ENCODE peak calls at places on chromosomes 16 and 17, in six cellular contexts. U, G, V, N, D and I are unnamed samples.
A peak's percentile ranks its signal among the peaks of the same experiment; 100 is the strongest.

GRCh38 chr17:13561606-13562270 is 40.0 kb downstream of the HS3ST3A1 start:
- DNase-seq in V (no peak), U (no peak), G (no peak), D (peak; percentile 41), N (no peak), I (no peak)

GRCh38 chr16:48905632-48906031 is 295.7 kb upstream of the N4BP1 start:
- DNase-seq in U (no peak), V (no peak), G (no peak), D (no peak), N (no peak), I (no peak)

GRCh38 chr17:32854834-32855389 is 22.0 kb downstream of the MYO1D start:
- DNase-seq in D (no peak), U (no peak), G (no peak), V (no peak), N (no peak), I (no peak)

GRCh38 chr17:79991924-79992656 is 43.6 kb downstream of the TBC1D16 start:
- DNase-seq in V (no peak), D (no peak), G (no peak), U (no peak), N (peak; percentile 50), I (no peak)

GRCh38 chr16:84138824-84139627 is 6.0 kb downstream of the HSDL1 start:
- DNase-seq in N (peak; percentile 37), D (no peak), V (no peak), G (peak; percentile 70), U (no peak), I (no peak)

GRCh38 chr16:79272141-79272577 is 328.4 kb downstream of the MAF start:
- DNase-seq in G (no peak), V (no peak), U (no peak), D (no peak), N (no peak), I (no peak)

GRCh38 chr17:38604479-38605229 is 1.1 kb downstream of the SRCIN1 start:
- DNase-seq in N (no peak), D (no peak), G (no peak), V (no peak), U (no peak), I (no peak)

GRCh38 chr17:35254107-35254802 is 11.4 kb downstream of the SLFN5 start:
- DNase-seq in U (no peak), G (peak; percentile 93), D (peak; percentile 19), V (peak; percentile 92), N (peak; percentile 54), I (no peak)

GRCh38 chr17:75909051-75909811 is 4.5 kb upstream of the MRPL38 start:
- DNase-seq in U (no peak), D (no peak), V (peak; percentile 38), N (peak; percentile 53), G (no peak), I (no peak)

GRCh38 chr17:1904273-1905052 is 74.7 kb downstream of the RPA1 start:
- DNase-seq in U (peak; percentile 27), D (no peak), V (no peak), G (no peak), N (no peak), I (no peak)

GRCh38 chr16:23071202-23072083 is 77.8 kb downstream of the USP31 start:
- DNase-seq in G (no peak), U (no peak), D (no peak), N (no peak), V (no peak), I (no peak)

GRCh38 chr17:6365187-6365943 is 69.6 kb downstream of the AIPL1 start:
- DNase-seq in D (peak; percentile 16), V (no peak), N (no peak), G (no peak), U (no peak), I (no peak)

DNA sequence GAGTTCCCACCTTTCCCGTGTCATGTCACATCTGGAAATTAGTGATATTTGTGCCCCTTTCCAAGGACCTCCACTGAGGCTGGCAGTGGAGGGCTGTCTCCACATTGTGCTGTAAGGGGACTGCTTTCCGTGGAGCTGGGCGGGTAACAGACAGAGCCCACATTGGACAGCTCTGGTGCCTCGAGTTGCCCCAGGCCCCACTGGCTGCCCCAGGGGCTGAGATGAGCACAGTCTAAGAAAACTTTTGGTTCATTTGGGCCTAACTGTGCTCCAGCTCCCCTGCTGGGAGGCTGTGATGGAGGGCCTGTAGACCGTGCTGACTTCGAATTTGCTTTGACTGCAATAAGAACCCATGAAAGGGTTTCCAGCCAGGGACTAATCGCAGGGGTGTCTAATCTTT is 38.0 kb downstream of the ARSG start:
- DNase-seq in V (no peak), N (no peak), U (no peak), D (no peak), G (no peak), I (no peak)
- TF ChIP-seq POLR2A in V (no peak), N (no peak), U (no peak), D (no peak), G (no peak), I (no peak)

GRCh38 chr17:15977894-15978293 is 21.6 kb downstream of the ZSWIM7 start:
- DNase-seq in U (no peak), N (no peak), D (no peak), V (no peak), G (no peak), I (no peak)

GRCh38 chr17:15981646-15982580 is 17.6 kb downstream of the ZSWIM7 start:
- DNase-seq in D (no peak), U (no peak), G (no peak), V (no peak), N (no peak), I (no peak)

GRCh38 chr17:15978606-15979005 is 20.9 kb downstream of the ZSWIM7 start:
- DNase-seq in N (no peak), D (no peak), V (no peak), U (no peak), G (no peak), I (no peak)

GRCh38 chr17:15981208-15981607 is 18.3 kb downstream of the ZSWIM7 start:
- DNase-seq in V (no peak), G (no peak), D (no peak), N (no peak), U (peak; percentile 25), I (no peak)
- TF ChIP-seq POLR2A in V (no peak), G (no peak), D (no peak), N (no peak), U (no peak), I (no peak)

GRCh38 chr17:78747479-78747878 is 34.6 kb downstream of the CYTH1 start:
- DNase-seq in D (no peak), V (no peak), U (no peak), G (no peak), N (no peak), I (no peak)

GRCh38 chr17:78746949-78747269 is 35.2 kb downstream of the CYTH1 start:
- DNase-seq in N (no peak), V (no peak), G (no peak), U (no peak), D (no peak), I (no peak)

GRCh38 chr17:78748730-78749317 is 33.2 kb downstream of the CYTH1 start:
- DNase-seq in G (peak; percentile 58), V (peak; percentile 72), U (no peak), N (peak; percentile 62), D (peak; percentile 26), I (peak; percentile 32)

GRCh38 chr17:78746263-78746948 is 35.7 kb downstream of the CYTH1 start:
- DNase-seq in V (no peak), D (no peak), U (no peak), N (no peak), G (peak; percentile 54), I (no peak)

GRCh38 chr17:78748048-78748729 is 33.9 kb downstream of the CYTH1 start:
- DNase-seq in D (no peak), V (peak; percentile 68), U (no peak), N (no peak), G (no peak), I (no peak)
- TF ChIP-seq POLR2A in D (no peak), V (no peak), U (no peak), N (no peak), G (no peak), I (no peak)

GRCh38 chr16:86712158-86713009 is 134.0 kb downstream of the FOXL1 start:
- DNase-seq in U (no peak), G (no peak), D (no peak), N (no peak), V (no peak), I (no peak)
- TF ChIP-seq POLR2A in U (no peak), G (no peak), D (no peak), N (no peak), V (no peak), I (no peak)

DNA sequence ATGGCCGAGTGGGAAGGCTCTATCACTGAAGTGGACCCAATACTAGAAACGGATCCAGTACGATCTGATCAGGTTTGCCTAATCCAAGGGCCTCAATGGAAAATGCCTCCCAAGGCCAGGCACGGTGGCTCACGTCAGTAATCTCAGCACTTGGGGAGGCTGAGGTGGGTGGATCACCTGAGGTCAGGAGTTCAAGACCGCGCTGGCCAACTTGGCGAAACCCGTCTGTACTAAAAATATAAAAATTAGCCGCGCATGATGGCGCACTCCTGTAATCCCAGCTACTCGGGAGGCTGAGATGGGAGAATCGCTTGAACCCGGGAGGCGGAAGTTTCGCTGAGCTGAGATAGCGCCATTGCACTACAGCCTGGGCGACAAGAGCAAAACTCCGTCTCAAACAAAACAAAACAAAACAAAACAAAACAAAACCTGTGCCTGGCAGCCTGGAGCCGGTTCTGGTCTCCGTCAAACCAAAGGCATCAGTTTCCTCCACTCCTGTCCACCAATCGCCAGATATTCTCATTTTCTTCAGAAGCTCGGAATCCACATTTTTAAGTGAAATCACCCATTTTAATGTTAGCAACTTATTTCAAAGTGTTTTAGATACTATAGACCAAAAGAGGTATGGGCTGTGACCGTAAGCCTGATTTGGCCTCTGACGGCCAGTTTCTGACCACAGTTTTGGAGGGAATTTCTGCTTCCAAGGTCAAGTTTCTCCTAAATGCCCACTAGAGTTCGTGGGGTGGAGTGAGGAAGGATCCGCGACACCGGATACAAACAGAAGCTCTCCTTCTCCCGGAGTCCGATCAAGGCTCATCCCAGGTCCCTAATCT is 664 bp downstream of the NQO1 start:
- DNase-seq in V (no peak), D (no peak), U (no peak), G (no peak), N (peak; percentile 25), I (no peak)
- TF ChIP-seq POLR2A in V (no peak), D (no peak), U (no peak), G (no peak), N (no peak), I (no peak)

DNA sequence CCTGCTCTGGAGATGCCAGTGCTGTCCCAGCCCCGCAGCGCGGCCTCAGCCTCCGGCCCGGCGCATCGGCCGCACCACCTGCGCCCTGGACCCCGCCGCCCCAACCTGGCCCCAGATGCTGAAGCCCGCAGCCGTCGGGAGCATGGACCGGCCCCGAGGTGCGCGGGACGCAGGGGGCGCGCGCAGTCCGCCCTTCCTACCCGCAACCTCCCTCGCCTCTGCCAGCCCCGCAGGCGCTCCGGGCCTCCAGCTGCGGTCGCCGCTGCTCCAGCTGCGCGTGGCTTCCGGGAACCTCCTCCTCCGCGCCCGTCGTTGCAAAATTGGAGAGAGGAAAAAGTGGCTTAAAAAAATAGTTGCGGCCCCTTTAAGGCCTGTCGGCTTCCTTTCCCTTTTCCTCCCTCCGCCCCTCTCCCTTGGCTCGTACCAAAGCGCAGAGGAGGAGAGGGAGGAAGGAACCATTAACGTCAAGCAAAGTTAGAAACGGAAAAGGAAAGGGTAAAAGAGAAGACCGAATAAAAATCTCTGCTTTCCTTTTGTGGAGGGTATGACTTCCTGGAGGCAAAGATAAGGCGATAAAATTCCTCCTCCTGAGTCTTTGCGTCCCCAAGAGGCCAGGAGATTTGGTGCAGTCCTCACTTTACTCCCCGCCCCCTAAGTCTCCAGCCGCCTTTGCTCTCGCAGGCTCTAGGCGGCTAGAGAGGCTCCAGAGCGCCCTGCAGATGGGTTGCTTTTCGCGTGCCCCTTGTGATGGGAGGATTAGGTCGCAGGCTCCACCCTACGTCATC is at the start of gene CDIPT:
- DNase-seq in V (peak; percentile 97), D (peak; percentile 77), N (peak; percentile 94), U (peak; percentile 85), G (peak; percentile 96), I (peak; percentile 60)
- TF ChIP-seq POLR2A in V (peak; percentile 49), D (peak; percentile 45), N (no peak), U (no peak), G (peak; percentile 20), I (no peak)